ENCODE peak calls at places on chromosome 21, in four cellular contexts. One of them, this sample, is unnamed.

GRCh38 chr21:45262041-45262581 is 25.6 kb downstream of the POFUT2 start:
- DNase-seq in ACHN: no peak
- DNase-seq in stimulated activated naive CD8-positive, alpha-beta T cell treated with anti-CD3 and anti-CD28 coated beads, Interleukin-15, Interleukin-2, amounts not matched to agents 100 U/mL and 50 U/mL, for 24 hours: no peak
- DNase-seq in dermis blood vessel endothelial cell: no peak
- DNase-seq in this sample: no peak

GRCh38 chr21:33069994-33070811 is at the start of gene OLIG1:
- DNase-seq in ACHN: peak
- DNase-seq in stimulated activated naive CD8-positive, alpha-beta T cell treated with anti-CD3 and anti-CD28 coated beads, Interleukin-15, Interleukin-2, amounts not matched to agents 100 U/mL and 50 U/mL, for 24 hours: peak
- DNase-seq in dermis blood vessel endothelial cell: peak
- DNase-seq in this sample: no peak

GRCh38 chr21:42532466-42533181 is 19.0 kb downstream of the SLC37A1 start:
- DNase-seq in ACHN: no peak
- DNase-seq in stimulated activated naive CD8-positive, alpha-beta T cell treated with anti-CD3 and anti-CD28 coated beads, Interleukin-15, Interleukin-2, amounts not matched to agents 100 U/mL and 50 U/mL, for 24 hours: no peak
- DNase-seq in dermis blood vessel endothelial cell: peak
- DNase-seq in this sample: no peak

GRCh38 chr21:44892095-44892494 is 18.6 kb upstream of the PTTG1IP start:
- DNase-seq in ACHN: no peak
- DNase-seq in stimulated activated naive CD8-positive, alpha-beta T cell treated with anti-CD3 and anti-CD28 coated beads, Interleukin-15, Interleukin-2, amounts not matched to agents 100 U/mL and 50 U/mL, for 24 hours: no peak
- DNase-seq in dermis blood vessel endothelial cell: no peak
- DNase-seq in this sample: no peak

GRCh38 chr21:43574741-43575465 is 84.4 kb downstream of the HSF2BP start:
- DNase-seq in ACHN: no peak
- DNase-seq in stimulated activated naive CD8-positive, alpha-beta T cell treated with anti-CD3 and anti-CD28 coated beads, Interleukin-15, Interleukin-2, amounts not matched to agents 100 U/mL and 50 U/mL, for 24 hours: no peak
- DNase-seq in dermis blood vessel endothelial cell: peak
- DNase-seq in this sample: no peak

GRCh38 chr21:41954654-41955499 is 1.1 kb upstream of the C2CD2 start:
- DNase-seq in ACHN: no peak
- DNase-seq in stimulated activated naive CD8-positive, alpha-beta T cell treated with anti-CD3 and anti-CD28 coated beads, Interleukin-15, Interleukin-2, amounts not matched to agents 100 U/mL and 50 U/mL, for 24 hours: no peak
- DNase-seq in dermis blood vessel endothelial cell: no peak
- DNase-seq in this sample: peak

GRCh38 chr21:41669533-41669830 is 97.4 kb downstream of the RIPK4 start:
- DNase-seq in ACHN: no peak
- DNase-seq in stimulated activated naive CD8-positive, alpha-beta T cell treated with anti-CD3 and anti-CD28 coated beads, Interleukin-15, Interleukin-2, amounts not matched to agents 100 U/mL and 50 U/mL, for 24 hours: no peak
- DNase-seq in dermis blood vessel endothelial cell: no peak
- DNase-seq in this sample: no peak

GRCh38 chr21:28154121-28154520 is 838.6 kb downstream of the LTN1 start:
- DNase-seq in ACHN: no peak
- DNase-seq in stimulated activated naive CD8-positive, alpha-beta T cell treated with anti-CD3 and anti-CD28 coated beads, Interleukin-15, Interleukin-2, amounts not matched to agents 100 U/mL and 50 U/mL, for 24 hours: no peak
- DNase-seq in dermis blood vessel endothelial cell: no peak
- DNase-seq in this sample: no peak

GRCh38 chr21:25373126-25374082 is 233.9 kb downstream of the MRPL39 start:
- DNase-seq in ACHN: no peak
- DNase-seq in stimulated activated naive CD8-positive, alpha-beta T cell treated with anti-CD3 and anti-CD28 coated beads, Interleukin-15, Interleukin-2, amounts not matched to agents 100 U/mL and 50 U/mL, for 24 hours: no peak
- DNase-seq in dermis blood vessel endothelial cell: no peak
- DNase-seq in this sample: no peak

GRCh38 chr21:39088831-39089380 is 94.3 kb downstream of the PSMG1 start:
- DNase-seq in ACHN: peak
- DNase-seq in stimulated activated naive CD8-positive, alpha-beta T cell treated with anti-CD3 and anti-CD28 coated beads, Interleukin-15, Interleukin-2, amounts not matched to agents 100 U/mL and 50 U/mL, for 24 hours: no peak
- DNase-seq in dermis blood vessel endothelial cell: no peak
- DNase-seq in this sample: no peak

GRCh38 chr21:43723648-43724047 is 4.7 kb downstream of the PDXK start:
- DNase-seq in ACHN: no peak
- DNase-seq in stimulated activated naive CD8-positive, alpha-beta T cell treated with anti-CD3 and anti-CD28 coated beads, Interleukin-15, Interleukin-2, amounts not matched to agents 100 U/mL and 50 U/mL, for 24 hours: no peak
- DNase-seq in dermis blood vessel endothelial cell: no peak
- DNase-seq in this sample: no peak

GRCh38 chr21:27425574-27425973 is 458.7 kb upstream of the ADAMTS5 start:
- DNase-seq in ACHN: no peak
- DNase-seq in stimulated activated naive CD8-positive, alpha-beta T cell treated with anti-CD3 and anti-CD28 coated beads, Interleukin-15, Interleukin-2, amounts not matched to agents 100 U/mL and 50 U/mL, for 24 hours: no peak
- DNase-seq in dermis blood vessel endothelial cell: no peak
- DNase-seq in this sample: no peak

GRCh38 chr21:37231247-37231645 is 35.9 kb downstream of the VPS26C start:
- DNase-seq in ACHN: no peak
- DNase-seq in stimulated activated naive CD8-positive, alpha-beta T cell treated with anti-CD3 and anti-CD28 coated beads, Interleukin-15, Interleukin-2, amounts not matched to agents 100 U/mL and 50 U/mL, for 24 hours: no peak
- DNase-seq in dermis blood vessel endothelial cell: no peak
- DNase-seq in this sample: no peak

GRCh38 chr21:41845310-41846032 is 33.7 kb downstream of the PRDM15 start:
- DNase-seq in ACHN: no peak
- DNase-seq in stimulated activated naive CD8-positive, alpha-beta T cell treated with anti-CD3 and anti-CD28 coated beads, Interleukin-15, Interleukin-2, amounts not matched to agents 100 U/mL and 50 U/mL, for 24 hours: no peak
- DNase-seq in dermis blood vessel endothelial cell: no peak
- DNase-seq in this sample: no peak

GRCh38 chr21:33268392-33268735 is 2.2 kb downstream of the IL10RB start:
- DNase-seq in ACHN: no peak
- DNase-seq in stimulated activated naive CD8-positive, alpha-beta T cell treated with anti-CD3 and anti-CD28 coated beads, Interleukin-15, Interleukin-2, amounts not matched to agents 100 U/mL and 50 U/mL, for 24 hours: no peak
- DNase-seq in dermis blood vessel endothelial cell: no peak
- DNase-seq in this sample: no peak

GRCh38 chr21:32463889-32464300 is 51.4 kb downstream of the EVA1C start:
- DNase-seq in ACHN: no peak
- DNase-seq in stimulated activated naive CD8-positive, alpha-beta T cell treated with anti-CD3 and anti-CD28 coated beads, Interleukin-15, Interleukin-2, amounts not matched to agents 100 U/mL and 50 U/mL, for 24 hours: no peak
- DNase-seq in dermis blood vessel endothelial cell: peak
- DNase-seq in this sample: no peak

GRCh38 chr21:45970674-45971486 is 10.7 kb upstream of the COL6A1 start:
- DNase-seq in ACHN: peak
- DNase-seq in stimulated activated naive CD8-positive, alpha-beta T cell treated with anti-CD3 and anti-CD28 coated beads, Interleukin-15, Interleukin-2, amounts not matched to agents 100 U/mL and 50 U/mL, for 24 hours: peak
- DNase-seq in dermis blood vessel endothelial cell: peak
- DNase-seq in this sample: peak

GRCh38 chr21:45898028-45898350 is 83.6 kb upstream of the COL6A1 start:
- DNase-seq in ACHN: no peak
- DNase-seq in stimulated activated naive CD8-positive, alpha-beta T cell treated with anti-CD3 and anti-CD28 coated beads, Interleukin-15, Interleukin-2, amounts not matched to agents 100 U/mL and 50 U/mL, for 24 hours: no peak
- DNase-seq in dermis blood vessel endothelial cell: no peak
- DNase-seq in this sample: no peak

GRCh38 chr21:33993286-33994231 is 78.0 kb upstream of the ATP5PO start:
- DNase-seq in ACHN: no peak
- DNase-seq in stimulated activated naive CD8-positive, alpha-beta T cell treated with anti-CD3 and anti-CD28 coated beads, Interleukin-15, Interleukin-2, amounts not matched to agents 100 U/mL and 50 U/mL, for 24 hours: no peak
- DNase-seq in dermis blood vessel endothelial cell: peak
- DNase-seq in this sample: no peak

This sample was measured in RKO.